ENCODE peak calls at places on chromosomes 12 and 14, in six cellular contexts. One of them, this sample, is unnamed. For H3K4me1, the result is how much of the 10 kb centered on the place peaks cover.

GRCh38 chr12:33752854-33753253 is 269.4 kb upstream of the ALG10 start:
- DNase-seq in psoas muscle: no peak
- DNase-seq in MM.1S: no peak
- DNase-seq in CD4-positive, alpha-beta memory T cell: no peak
- DNase-seq in CD4-positive, CD25-positive, alpha-beta regulatory T cell: no peak
- DNase-seq in naive thymus-derived CD4-positive, alpha-beta T cell: no peak
- DNase-seq in this sample: no peak

GRCh38 chr14:34051966-34052657 is 101.2 kb upstream of the EGLN3 start:
- DNase-seq in psoas muscle: no peak
- DNase-seq in MM.1S: peak
- DNase-seq in CD4-positive, alpha-beta memory T cell: no peak
- DNase-seq in CD4-positive, CD25-positive, alpha-beta regulatory T cell: no peak
- DNase-seq in naive thymus-derived CD4-positive, alpha-beta T cell: no peak
- DNase-seq in this sample: no peak

GRCh38 chr14:46973295-46973694 is 321.7 kb upstream of the RPL10L start:
- DNase-seq in psoas muscle: no peak
- DNase-seq in MM.1S: no peak
- DNase-seq in CD4-positive, alpha-beta memory T cell: no peak
- DNase-seq in CD4-positive, CD25-positive, alpha-beta regulatory T cell: no peak
- DNase-seq in naive thymus-derived CD4-positive, alpha-beta T cell: no peak
- DNase-seq in this sample: no peak

GRCh38 chr12:114774181-114774580 is 90.2 kb upstream of the TBX3 start:
- DNase-seq in psoas muscle: no peak
- DNase-seq in MM.1S: no peak
- DNase-seq in CD4-positive, alpha-beta memory T cell: no peak
- DNase-seq in CD4-positive, CD25-positive, alpha-beta regulatory T cell: no peak
- DNase-seq in naive thymus-derived CD4-positive, alpha-beta T cell: no peak
- DNase-seq in this sample: no peak

GRCh38 chr12:130162267-130162666 is at the start of gene FZD10:
- DNase-seq in psoas muscle: no peak
- DNase-seq in MM.1S: no peak
- DNase-seq in CD4-positive, alpha-beta memory T cell: no peak
- DNase-seq in CD4-positive, CD25-positive, alpha-beta regulatory T cell: no peak
- DNase-seq in naive thymus-derived CD4-positive, alpha-beta T cell: no peak
- DNase-seq in this sample: no peak

GRCh38 chr12:130097798-130098255 is 64.4 kb upstream of the FZD10 start:
- DNase-seq in psoas muscle: no peak
- DNase-seq in MM.1S: no peak
- DNase-seq in CD4-positive, alpha-beta memory T cell: no peak
- DNase-seq in CD4-positive, CD25-positive, alpha-beta regulatory T cell: no peak
- DNase-seq in naive thymus-derived CD4-positive, alpha-beta T cell: no peak
- DNase-seq in this sample: no peak

GRCh38 chr14:102094101-102094500 is 7.3 kb upstream of the HSP90AA1 start:
- DNase-seq in psoas muscle: no peak
- DNase-seq in MM.1S: no peak
- DNase-seq in CD4-positive, alpha-beta memory T cell: no peak
- DNase-seq in CD4-positive, CD25-positive, alpha-beta regulatory T cell: no peak
- DNase-seq in naive thymus-derived CD4-positive, alpha-beta T cell: no peak
- DNase-seq in this sample: no peak

GRCh38 chr14:95480109-95480886 is 36.2 kb downstream of the SYNE3 start:
- DNase-seq in psoas muscle: peak
- DNase-seq in MM.1S: peak
- DNase-seq in CD4-positive, alpha-beta memory T cell: peak
- DNase-seq in CD4-positive, CD25-positive, alpha-beta regulatory T cell: peak
- DNase-seq in naive thymus-derived CD4-positive, alpha-beta T cell: no peak
- DNase-seq in this sample: peak

GRCh38 chr12:26614217-26614616 is 218.8 kb downstream of the ITPR2 start:
- DNase-seq in psoas muscle: no peak
- DNase-seq in MM.1S: no peak
- DNase-seq in CD4-positive, alpha-beta memory T cell: no peak
- DNase-seq in CD4-positive, CD25-positive, alpha-beta regulatory T cell: no peak
- DNase-seq in naive thymus-derived CD4-positive, alpha-beta T cell: no peak
- DNase-seq in this sample: no peak

GRCh38 chr12:4984971-4985370 is 58.7 kb upstream of the KCNA5 start:
- DNase-seq in psoas muscle: no peak
- DNase-seq in MM.1S: no peak
- DNase-seq in CD4-positive, alpha-beta memory T cell: no peak
- DNase-seq in CD4-positive, CD25-positive, alpha-beta regulatory T cell: no peak
- DNase-seq in naive thymus-derived CD4-positive, alpha-beta T cell: no peak
- DNase-seq in this sample: no peak

GRCh38 chr12:111766608-111767361 is at the start of gene ALDH2:
- DNase-seq in psoas muscle: peak
- DNase-seq in MM.1S: no peak
- DNase-seq in CD4-positive, alpha-beta memory T cell: no peak
- DNase-seq in CD4-positive, CD25-positive, alpha-beta regulatory T cell: no peak
- DNase-seq in naive thymus-derived CD4-positive, alpha-beta T cell: no peak
- DNase-seq in this sample: no peak

GRCh38 chr14:69582207-69582606 is 7.5 kb upstream of the CCDC177 start:
- DNase-seq in psoas muscle: no peak
- DNase-seq in MM.1S: no peak
- DNase-seq in CD4-positive, alpha-beta memory T cell: no peak
- DNase-seq in CD4-positive, CD25-positive, alpha-beta regulatory T cell: no peak
- DNase-seq in naive thymus-derived CD4-positive, alpha-beta T cell: no peak
- DNase-seq in this sample: no peak

GRCh38 chr12:47885012-47885501 is 19.7 kb downstream of the VDR start:
- DNase-seq in psoas muscle: no peak
- DNase-seq in MM.1S: no peak
- DNase-seq in CD4-positive, alpha-beta memory T cell: peak
- DNase-seq in CD4-positive, CD25-positive, alpha-beta regulatory T cell: no peak
- DNase-seq in naive thymus-derived CD4-positive, alpha-beta T cell: no peak
- DNase-seq in this sample: no peak

GRCh38 chr12:47887529-47887928 is 17.3 kb downstream of the VDR start:
- DNase-seq in psoas muscle: no peak
- DNase-seq in MM.1S: no peak
- DNase-seq in CD4-positive, alpha-beta memory T cell: no peak
- DNase-seq in CD4-positive, CD25-positive, alpha-beta regulatory T cell: no peak
- DNase-seq in naive thymus-derived CD4-positive, alpha-beta T cell: no peak
- DNase-seq in this sample: no peak

GRCh38 chr12:47885566-47885965 is 19.2 kb downstream of the VDR start:
- DNase-seq in psoas muscle: no peak
- DNase-seq in MM.1S: no peak
- DNase-seq in CD4-positive, alpha-beta memory T cell: no peak
- DNase-seq in CD4-positive, CD25-positive, alpha-beta regulatory T cell: no peak
- DNase-seq in naive thymus-derived CD4-positive, alpha-beta T cell: no peak
- DNase-seq in this sample: no peak

GRCh38 chr12:47888127-47888819 is 16.5 kb downstream of the VDR start:
- DNase-seq in psoas muscle: no peak
- DNase-seq in MM.1S: no peak
- DNase-seq in CD4-positive, alpha-beta memory T cell: no peak
- DNase-seq in CD4-positive, CD25-positive, alpha-beta regulatory T cell: no peak
- DNase-seq in naive thymus-derived CD4-positive, alpha-beta T cell: no peak
- DNase-seq in this sample: no peak

DNA sequence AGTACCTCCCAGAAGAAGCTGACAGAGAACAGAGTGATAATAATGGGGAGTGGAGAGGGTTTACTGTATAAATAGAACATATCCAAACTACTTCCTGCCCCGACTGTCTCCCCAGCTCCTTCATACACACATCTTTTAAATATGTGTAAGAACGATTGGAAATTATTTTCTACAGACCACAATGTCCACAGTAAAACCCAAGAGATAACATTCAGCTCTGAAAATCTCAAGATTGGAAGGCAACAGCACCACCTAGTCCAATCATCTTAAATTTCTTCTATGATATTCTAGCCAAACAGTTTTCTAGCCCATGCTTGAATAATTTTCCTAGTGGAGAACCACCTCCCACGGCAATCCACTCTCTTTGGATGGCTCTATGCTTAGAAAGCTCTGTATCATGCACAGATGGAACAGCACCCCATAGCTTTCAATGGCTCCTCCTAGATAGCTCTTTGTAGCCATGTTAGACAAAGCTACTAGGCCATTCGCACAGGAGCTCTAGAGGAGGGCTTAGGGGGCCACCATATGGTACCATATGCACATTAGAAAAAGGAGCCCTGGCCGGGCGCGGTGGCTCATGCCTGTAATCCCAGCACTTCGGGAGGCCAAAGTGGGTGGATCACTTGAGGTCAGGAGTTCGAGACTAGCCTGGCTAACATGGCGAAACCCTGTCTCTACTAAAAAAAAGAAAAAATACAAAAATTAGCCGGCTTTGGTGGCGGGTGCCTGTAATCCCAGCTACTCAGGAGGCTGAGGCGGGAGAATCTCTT is 18.1 kb downstream of the VDR start:
- DNase-seq in psoas muscle: no peak
- DNase-seq in MM.1S: no peak
- DNase-seq in CD4-positive, alpha-beta memory T cell: no peak
- DNase-seq in CD4-positive, CD25-positive, alpha-beta regulatory T cell: no peak
- DNase-seq in naive thymus-derived CD4-positive, alpha-beta T cell: no peak
- DNase-seq in this sample: no peak
- H3K4me1 ChIP-seq in psoas muscle: under half
- H3K4me1 ChIP-seq in MM.1S: half or more
- H3K4me1 ChIP-seq in CD4-positive, alpha-beta memory T cell: half or more
- H3K4me1 ChIP-seq in CD4-positive, CD25-positive, alpha-beta regulatory T cell: half or more
- H3K4me1 ChIP-seq in naive thymus-derived CD4-positive, alpha-beta T cell: under half
- H3K4me1 ChIP-seq in this sample: under half

DNA sequence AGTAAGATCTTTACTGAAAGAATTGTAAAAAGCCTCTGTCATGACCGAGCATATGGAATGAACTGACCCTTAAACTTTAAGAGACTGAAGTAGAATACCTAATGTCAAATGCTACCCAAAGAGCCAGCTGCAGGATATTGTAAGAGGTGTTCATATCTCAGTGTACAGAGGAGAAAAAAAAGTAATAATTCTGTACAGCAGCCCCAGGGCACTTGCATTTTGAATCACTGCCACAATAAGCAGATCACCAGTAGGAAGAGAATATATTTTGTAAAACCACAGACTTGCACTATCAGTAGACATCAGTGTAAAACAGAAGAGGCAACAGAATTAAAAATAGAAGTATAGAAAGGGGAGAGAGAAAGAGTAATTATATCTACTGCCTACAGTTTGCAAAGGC is 162.6 kb downstream of the PPFIA2 start:
- DNase-seq in psoas muscle: no peak
- DNase-seq in MM.1S: no peak
- DNase-seq in CD4-positive, alpha-beta memory T cell: no peak
- DNase-seq in CD4-positive, CD25-positive, alpha-beta regulatory T cell: no peak
- DNase-seq in naive thymus-derived CD4-positive, alpha-beta T cell: no peak
- DNase-seq in this sample: no peak
- H3K4me3 ChIP-seq in psoas muscle: no peak
- H3K4me3 ChIP-seq in MM.1S: no peak
- H3K4me3 ChIP-seq in CD4-positive, alpha-beta memory T cell: no peak
- H3K4me3 ChIP-seq in CD4-positive, CD25-positive, alpha-beta regulatory T cell: no peak
- H3K4me3 ChIP-seq in naive thymus-derived CD4-positive, alpha-beta T cell: no peak
- H3K4me3 ChIP-seq in this sample: no peak

GRCh38 chr12:109726106-109726497 is 12.5 kb downstream of the FAM222A start:
- DNase-seq in psoas muscle: peak
- DNase-seq in MM.1S: no peak
- DNase-seq in CD4-positive, alpha-beta memory T cell: no peak
- DNase-seq in CD4-positive, CD25-positive, alpha-beta regulatory T cell: no peak
- DNase-seq in naive thymus-derived CD4-positive, alpha-beta T cell: no peak
- DNase-seq in this sample: no peak
- H3K4me1 ChIP-seq in psoas muscle: under half
- H3K4me1 ChIP-seq in MM.1S: under half
- H3K4me1 ChIP-seq in CD4-positive, alpha-beta memory T cell: under half
- H3K4me1 ChIP-seq in CD4-positive, CD25-positive, alpha-beta regulatory T cell: under half
- H3K4me1 ChIP-seq in naive thymus-derived CD4-positive, alpha-beta T cell: under half
- H3K4me1 ChIP-seq in this sample: under half

DNA sequence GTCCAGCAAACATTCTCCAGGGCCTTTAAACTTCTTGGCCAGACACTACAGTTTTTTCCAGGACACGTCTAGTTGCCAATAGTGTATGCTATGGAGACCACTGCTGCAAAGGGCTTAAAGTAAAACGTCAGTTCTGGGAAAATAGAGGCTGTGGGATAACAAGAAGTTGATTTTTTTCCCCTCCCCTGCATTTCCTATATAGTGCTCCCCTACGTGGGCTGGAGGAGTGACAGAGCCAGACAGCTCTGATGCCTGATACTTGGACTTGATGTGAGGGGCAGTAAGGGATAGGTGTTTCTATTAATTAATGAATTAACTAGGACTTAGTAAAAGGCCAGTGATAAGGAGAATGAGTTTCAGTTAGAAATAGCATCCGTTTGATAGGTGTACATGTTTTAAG is 2.4 kb downstream of the ACVR1B start:
- DNase-seq in psoas muscle: no peak
- DNase-seq in MM.1S: no peak
- DNase-seq in CD4-positive, alpha-beta memory T cell: no peak
- DNase-seq in CD4-positive, CD25-positive, alpha-beta regulatory T cell: no peak
- DNase-seq in naive thymus-derived CD4-positive, alpha-beta T cell: no peak
- DNase-seq in this sample: no peak
- H3K4me3 ChIP-seq in psoas muscle: peak
- H3K4me3 ChIP-seq in MM.1S: no peak
- H3K4me3 ChIP-seq in CD4-positive, alpha-beta memory T cell: no peak
- H3K4me3 ChIP-seq in CD4-positive, CD25-positive, alpha-beta regulatory T cell: no peak
- H3K4me3 ChIP-seq in naive thymus-derived CD4-positive, alpha-beta T cell: no peak
- H3K4me3 ChIP-seq in this sample: no peak

GRCh38 chr12:69686731-69687130 is 12.4 kb downstream of the BEST3 start:
- DNase-seq in psoas muscle: no peak
- DNase-seq in MM.1S: peak
- DNase-seq in CD4-positive, alpha-beta memory T cell: no peak
- DNase-seq in CD4-positive, CD25-positive, alpha-beta regulatory T cell: no peak
- DNase-seq in naive thymus-derived CD4-positive, alpha-beta T cell: no peak
- DNase-seq in this sample: no peak

GRCh38 chr12:69688496-69689427 is 10.3 kb downstream of the BEST3 start:
- DNase-seq in psoas muscle: peak
- DNase-seq in MM.1S: no peak
- DNase-seq in CD4-positive, alpha-beta memory T cell: peak
- DNase-seq in CD4-positive, CD25-positive, alpha-beta regulatory T cell: no peak
- DNase-seq in naive thymus-derived CD4-positive, alpha-beta T cell: no peak
- DNase-seq in this sample: no peak

GRCh38 chr12:69685810-69686209 is 13.3 kb downstream of the BEST3 start:
- DNase-seq in psoas muscle: no peak
- DNase-seq in MM.1S: no peak
- DNase-seq in CD4-positive, alpha-beta memory T cell: no peak
- DNase-seq in CD4-positive, CD25-positive, alpha-beta regulatory T cell: no peak
- DNase-seq in naive thymus-derived CD4-positive, alpha-beta T cell: no peak
- DNase-seq in this sample: no peak

GRCh38 chr12:69688021-69688420 is 11.1 kb downstream of the BEST3 start:
- DNase-seq in psoas muscle: no peak
- DNase-seq in MM.1S: no peak
- DNase-seq in CD4-positive, alpha-beta memory T cell: no peak
- DNase-seq in CD4-positive, CD25-positive, alpha-beta regulatory T cell: no peak
- DNase-seq in naive thymus-derived CD4-positive, alpha-beta T cell: no peak
- DNase-seq in this sample: no peak

DNA sequence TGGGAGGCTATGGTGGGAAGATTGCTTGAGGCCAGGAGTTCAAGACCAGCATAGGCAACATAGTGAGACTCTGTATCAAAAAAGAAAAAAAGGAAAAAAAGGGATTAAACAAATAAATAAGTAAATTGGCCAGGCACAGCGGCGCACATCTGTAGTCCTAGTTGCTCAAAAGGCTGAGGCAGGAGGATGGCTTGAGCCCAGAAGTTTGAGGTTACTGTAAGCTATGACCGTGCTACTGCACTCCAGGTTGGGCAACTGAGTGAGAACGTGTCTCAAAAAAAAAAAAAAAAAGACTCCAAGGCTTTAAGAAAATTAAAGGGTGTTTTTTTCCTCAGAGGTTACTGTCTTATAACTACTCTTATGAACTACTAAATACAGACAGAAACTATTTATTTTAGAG is 11.7 kb downstream of the BEST3 start:
- DNase-seq in psoas muscle: no peak
- DNase-seq in MM.1S: no peak
- DNase-seq in CD4-positive, alpha-beta memory T cell: no peak
- DNase-seq in CD4-positive, CD25-positive, alpha-beta regulatory T cell: no peak
- DNase-seq in naive thymus-derived CD4-positive, alpha-beta T cell: no peak
- DNase-seq in this sample: no peak
- H3K4me1 ChIP-seq in psoas muscle: half or more
- H3K4me1 ChIP-seq in MM.1S: under half
- H3K4me1 ChIP-seq in CD4-positive, alpha-beta memory T cell: under half
- H3K4me1 ChIP-seq in CD4-positive, CD25-positive, alpha-beta regulatory T cell: under half
- H3K4me1 ChIP-seq in naive thymus-derived CD4-positive, alpha-beta T cell: under half
- H3K4me1 ChIP-seq in this sample: under half